ENCODE peak calls at places on chromosomes 6 and 20, in five cellular contexts. One of them, this sample, is unnamed.

GRCh38 chr6:138250513-138251247 is 32.4 kb upstream of the PBOV1 start:
- DNase-seq in A549: no peak
- DNase-seq in GM23338: no peak
- DNase-seq in K562: no peak
- DNase-seq in HCT116: no peak
- DNase-seq in this sample: no peak

GRCh38 chr20:18058661-18059467 is 1.1 kb upstream of the OVOL2 start:
- DNase-seq in GM23338: peak
- DNase-seq in K562: no peak
- DNase-seq in A549: no peak
- DNase-seq in HCT116: peak
- DNase-seq in this sample: no peak

GRCh38 chr6:3876131-3876530 is 27.0 kb downstream of the FAM50B start:
- DNase-seq in GM23338: no peak
- DNase-seq in A549: no peak
- DNase-seq in K562: no peak
- DNase-seq in HCT116: no peak
- DNase-seq in this sample: no peak

GRCh38 chr20:62418709-62419487 is 8.4 kb downstream of the RBBP8NL start:
- DNase-seq in K562: peak
- DNase-seq in A549: no peak
- DNase-seq in HCT116: no peak
- DNase-seq in GM23338: no peak
- DNase-seq in this sample: no peak

GRCh38 chr6:110858016-110858415 is 16.6 kb upstream of the AMD1 start:
- DNase-seq in K562: no peak
- DNase-seq in HCT116: no peak
- DNase-seq in A549: no peak
- DNase-seq in GM23338: no peak
- DNase-seq in this sample: no peak

GRCh38 chr6:13527669-13528051 is 40.3 kb upstream of the GFOD1 start:
- DNase-seq in A549: no peak
- DNase-seq in GM23338: no peak
- DNase-seq in K562: no peak
- DNase-seq in HCT116: no peak
- DNase-seq in this sample: no peak

GRCh38 chr6:2733736-2734480 is 16.8 kb downstream of the MYLK4 start:
- DNase-seq in HCT116: no peak
- DNase-seq in A549: no peak
- DNase-seq in GM23338: peak
- DNase-seq in K562: no peak
- DNase-seq in this sample: no peak

GRCh38 chr6:53979468-53980067 is 131.7 kb upstream of the MLIP start:
- DNase-seq in GM23338: peak
- DNase-seq in K562: peak
- DNase-seq in A549: peak
- DNase-seq in HCT116: peak
- DNase-seq in this sample: no peak

GRCh38 chr6:10398439-10399218 is 16.2 kb downstream of the TFAP2A start:
- DNase-seq in A549: no peak
- DNase-seq in K562: no peak
- DNase-seq in HCT116: no peak
- DNase-seq in GM23338: peak
- DNase-seq in this sample: no peak

GRCh38 chr20:56945057-56945456 is 316.0 kb downstream of the TFAP2C start:
- DNase-seq in K562: no peak
- DNase-seq in A549: no peak
- DNase-seq in GM23338: no peak
- DNase-seq in HCT116: no peak
- DNase-seq in this sample: no peak

GRCh38 chr6:12343122-12343439 is 52.9 kb downstream of the EDN1 start:
- DNase-seq in K562: no peak
- DNase-seq in GM23338: no peak
- DNase-seq in HCT116: no peak
- DNase-seq in A549: no peak
- DNase-seq in this sample: no peak

GRCh38 chr6:117381749-117382148 is 44.0 kb downstream of the ROS1 start:
- DNase-seq in K562: no peak
- DNase-seq in GM23338: no peak
- DNase-seq in A549: no peak
- DNase-seq in HCT116: no peak
- DNase-seq in this sample: no peak

GRCh38 chr6:56230976-56231566 is 16.3 kb downstream of the COL21A1 start:
- DNase-seq in HCT116: no peak
- DNase-seq in K562: no peak
- DNase-seq in A549: no peak
- DNase-seq in GM23338: no peak
- DNase-seq in this sample: no peak

GRCh38 chr20:63611646-63612045 is 15.3 kb downstream of the GMEB2 start:
- DNase-seq in A549: no peak
- DNase-seq in HCT116: no peak
- DNase-seq in K562: no peak
- DNase-seq in GM23338: no peak
- DNase-seq in this sample: no peak

GRCh38 chr20:4234128-4234527 is 218.8 kb upstream of the RNF24 start:
- DNase-seq in GM23338: no peak
- DNase-seq in HCT116: no peak
- DNase-seq in A549: no peak
- DNase-seq in K562: no peak
- DNase-seq in this sample: no peak

GRCh38 chr20:61864481-61864880 is 201.2 kb downstream of the TAF4 start:
- DNase-seq in A549: no peak
- DNase-seq in HCT116: no peak
- DNase-seq in GM23338: no peak
- DNase-seq in K562: no peak
- DNase-seq in this sample: no peak

GRCh38 chr20:36827541-36828279 is 48.2 kb upstream of the TLDC2 start:
- DNase-seq in K562: no peak
- DNase-seq in GM23338: no peak
- DNase-seq in A549: no peak
- DNase-seq in HCT116: no peak
- DNase-seq in this sample: no peak

GRCh38 chr6:152879681-152880080 is 103.2 kb downstream of the FBXO5 start:
- DNase-seq in GM23338: no peak
- DNase-seq in A549: no peak
- DNase-seq in HCT116: no peak
- DNase-seq in K562: no peak
- DNase-seq in this sample: no peak

GRCh38 chr6:16437095-16437494 is 198.7 kb downstream of the GMPR start:
- DNase-seq in K562: no peak
- DNase-seq in HCT116: no peak
- DNase-seq in A549: no peak
- DNase-seq in GM23338: no peak
- DNase-seq in this sample: no peak

GRCh38 chr6:108651287-108651686 is 90.6 kb downstream of the FOXO3 start:
- DNase-seq in GM23338: no peak
- DNase-seq in HCT116: no peak
- DNase-seq in A549: no peak
- DNase-seq in K562: no peak
- DNase-seq in this sample: no peak

GRCh38 chr6:45920819-45921511 is 94.7 kb downstream of the CLIC5 start:
- DNase-seq in GM23338: no peak
- DNase-seq in HCT116: no peak
- DNase-seq in A549: no peak
- DNase-seq in K562: no peak
- DNase-seq in this sample: no peak

GRCh38 chr6:37256692-37257319 is 766 bp upstream of the TBC1D22B start:
- DNase-seq in K562: no peak
- DNase-seq in A549: no peak
- DNase-seq in HCT116: no peak
- DNase-seq in GM23338: no peak
- DNase-seq in this sample: no peak

GRCh38 chr6:43938178-43939101 is 168.4 kb downstream of the VEGFA start:
- DNase-seq in K562: no peak
- DNase-seq in A549: no peak
- DNase-seq in HCT116: no peak
- DNase-seq in GM23338: no peak
- DNase-seq in this sample: no peak

GRCh38 chr6:37048851-37049734 is 43.6 kb downstream of the FGD2 start:
- DNase-seq in K562: peak
- DNase-seq in GM23338: no peak
- DNase-seq in HCT116: no peak
- DNase-seq in A549: no peak
- DNase-seq in this sample: no peak

DNA sequence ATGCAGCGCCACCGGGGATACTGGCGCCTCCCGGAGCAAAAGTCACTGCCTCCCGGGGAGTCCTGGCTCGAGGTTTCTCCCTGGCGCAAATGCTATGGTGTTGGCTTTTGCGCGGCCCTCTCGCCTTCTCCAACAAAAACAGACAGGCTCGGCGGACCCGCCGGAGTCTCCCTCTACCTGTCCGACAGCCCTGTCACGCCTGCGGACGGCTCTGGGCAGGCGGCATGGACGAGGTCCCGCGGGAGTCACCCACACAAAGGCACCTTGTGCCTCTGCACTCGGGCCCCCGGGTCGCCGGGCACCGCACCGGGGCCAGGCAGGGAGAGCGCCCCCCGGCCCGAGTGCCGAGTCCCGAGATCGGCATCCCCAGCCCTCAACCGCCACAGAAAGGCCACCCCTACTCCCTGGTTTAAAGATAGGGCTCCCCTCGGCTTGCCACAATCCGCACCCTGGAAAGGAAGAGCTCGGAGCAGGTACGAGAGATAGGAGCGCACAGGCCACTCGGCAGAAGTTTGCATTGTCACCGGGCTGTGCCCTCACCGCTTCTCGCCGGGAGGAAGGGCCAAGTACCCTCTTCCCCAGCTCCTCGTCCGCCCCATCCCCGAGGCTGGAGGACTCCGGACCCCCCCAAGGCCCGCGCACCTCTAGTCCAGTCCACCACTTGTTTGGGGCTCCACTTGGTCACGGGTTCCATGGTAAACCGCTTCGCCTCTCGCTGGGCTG is 903 bp downstream of the CNKSR3 start:
- DNase-seq in A549: no peak
- DNase-seq in GM23338: peak
- DNase-seq in K562: peak
- DNase-seq in HCT116: no peak
- DNase-seq in this sample: peak
- H3K4me3 ChIP-seq in A549: peak
- H3K4me3 ChIP-seq in GM23338: peak
- H3K4me3 ChIP-seq in K562: peak
- H3K4me3 ChIP-seq in HCT116: peak
- H3K4me3 ChIP-seq in this sample: peak

GRCh38 chr6:163394659-163395058 is 19.9 kb upstream of the QKI start:
- DNase-seq in K562: no peak
- DNase-seq in HCT116: no peak
- DNase-seq in A549: no peak
- DNase-seq in GM23338: no peak
- DNase-seq in this sample: no peak

GRCh38 chr6:163390770-163391169 is 23.7 kb upstream of the QKI start:
- DNase-seq in A549: no peak
- DNase-seq in K562: no peak
- DNase-seq in GM23338: no peak
- DNase-seq in HCT116: no peak
- DNase-seq in this sample: peak

GRCh38 chr6:163393923-163394322 is 20.6 kb upstream of the QKI start:
- DNase-seq in A549: no peak
- DNase-seq in GM23338: no peak
- DNase-seq in HCT116: no peak
- DNase-seq in K562: no peak
- DNase-seq in this sample: no peak

GRCh38 chr6:163391983-163392382 is 22.5 kb upstream of the QKI start:
- DNase-seq in K562: no peak
- DNase-seq in A549: no peak
- DNase-seq in HCT116: peak
- DNase-seq in GM23338: no peak
- DNase-seq in this sample: no peak

DNA sequence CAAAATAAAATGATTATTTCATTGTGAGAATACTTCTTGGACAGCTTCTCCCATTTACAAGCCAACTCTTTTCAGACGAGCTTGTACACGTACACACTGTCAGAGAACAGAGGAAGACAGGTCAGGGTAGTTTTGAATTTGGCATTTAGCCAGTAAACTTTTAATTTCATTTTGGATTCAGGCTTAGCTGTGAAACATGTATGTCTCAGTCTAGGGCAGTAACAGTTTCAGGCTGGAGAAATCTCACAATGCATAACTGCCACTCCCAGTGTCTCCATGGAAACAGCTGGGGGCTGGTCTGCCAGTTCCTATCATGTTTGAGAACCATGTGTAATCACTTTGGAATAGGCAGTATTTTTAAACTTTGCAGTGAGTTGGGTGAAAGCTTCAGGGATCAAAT is 22.0 kb upstream of the QKI start:
- DNase-seq in A549: no peak
- DNase-seq in GM23338: no peak
- DNase-seq in HCT116: peak
- DNase-seq in K562: peak
- DNase-seq in this sample: no peak
- TF ChIP-seq REST in A549: no peak
- TF ChIP-seq REST in GM23338: no peak
- TF ChIP-seq REST in HCT116: no peak
- TF ChIP-seq REST in K562: no peak
- TF ChIP-seq REST in this sample: no peak

GRCh38 chr6:5892669-5893068 is 114.1 kb downstream of the NRN1 start:
- DNase-seq in A549: no peak
- DNase-seq in GM23338: no peak
- DNase-seq in HCT116: no peak
- DNase-seq in K562: no peak
- DNase-seq in this sample: no peak
- H3K4me3 ChIP-seq in A549: peak
- H3K4me3 ChIP-seq in GM23338: peak
- H3K4me3 ChIP-seq in HCT116: peak
- H3K4me3 ChIP-seq in K562: peak
- H3K4me3 ChIP-seq in this sample: no peak

GRCh38 chr6:92380803-92381601 is 1038.4 kb downstream of the EPHA7 start:
- DNase-seq in K562: no peak
- DNase-seq in A549: no peak
- DNase-seq in GM23338: no peak
- DNase-seq in HCT116: no peak
- DNase-seq in this sample: no peak

GRCh38 chr6:92371211-92371610 is 1048.1 kb downstream of the EPHA7 start:
- DNase-seq in HCT116: no peak
- DNase-seq in A549: no peak
- DNase-seq in GM23338: no peak
- DNase-seq in K562: no peak
- DNase-seq in this sample: no peak

GRCh38 chr6:92377137-92377536 is 1042.2 kb downstream of the EPHA7 start:
- DNase-seq in A549: no peak
- DNase-seq in HCT116: no peak
- DNase-seq in GM23338: no peak
- DNase-seq in K562: no peak
- DNase-seq in this sample: no peak

GRCh38 chr6:92371809-92372208 is 1047.5 kb downstream of the EPHA7 start:
- DNase-seq in A549: no peak
- DNase-seq in K562: no peak
- DNase-seq in GM23338: no peak
- DNase-seq in HCT116: no peak
- DNase-seq in this sample: no peak

DNA sequence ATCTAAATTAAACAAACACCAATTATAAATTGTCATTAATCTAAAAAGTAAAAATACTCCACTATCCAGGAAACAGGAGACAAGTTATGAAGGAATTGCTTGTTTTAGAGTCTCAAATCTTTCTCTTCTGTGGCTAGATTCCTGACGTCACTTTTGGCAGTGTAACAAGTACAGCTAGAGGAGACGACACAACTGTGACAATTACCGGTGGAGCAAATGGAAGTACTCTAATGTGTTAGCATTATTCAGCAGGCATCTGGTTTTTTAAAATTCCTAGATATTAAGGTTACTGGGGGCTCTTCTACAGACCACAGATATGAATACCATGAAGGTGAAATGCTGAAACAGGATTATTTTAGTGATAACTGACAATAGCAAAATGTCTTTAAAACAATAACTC is 1042.6 kb downstream of the EPHA7 start:
- DNase-seq in HCT116: no peak
- DNase-seq in K562: no peak
- DNase-seq in GM23338: no peak
- DNase-seq in A549: no peak
- DNase-seq in this sample: no peak
- TF ChIP-seq REST in HCT116: no peak
- TF ChIP-seq REST in K562: no peak
- TF ChIP-seq REST in GM23338: no peak
- TF ChIP-seq REST in A549: no peak
- TF ChIP-seq REST in this sample: no peak

This sample was measured in HL-60.